ENCODE peak calls at places on chromosomes 3 and 15, in five cellular contexts. O is uterus; B is activated CD4-positive, CD25-positive, alpha-beta regulatory T cell treated with anti-CD3 and anti-CD28 coated beads, Interleukin-2, amount 50 U/mL, for 16 hours; U is HCT116; P is HT1080. H is an unnamed sample.
A peak's percentile ranks its signal among the peaks of the same experiment; 100 is the strongest.

GRCh38 chr3:188266581-188267274 is 112.8 kb downstream of the LPP start:
- DNase-seq in B (no peak), O (peak; percentile 81), U (no peak), P (peak; percentile 61), H (no peak)

GRCh38 chr3:53478166-53478830 is 16.1 kb upstream of the CACNA1D start:
- DNase-seq in U (no peak), B (no peak), O (no peak), P (no peak), H (no peak)

GRCh38 chr15:78715930-78716329 is 74.9 kb upstream of the CHRNB4 start:
- DNase-seq in U (no peak), P (peak; percentile 96), O (no peak), B (no peak), H (peak; percentile 77)

GRCh38 chr3:148847351-148847750 is 17.7 kb upstream of the CPA3 start:
- DNase-seq in B (no peak), O (no peak), U (no peak), P (peak; percentile 26), H (no peak)

GRCh38 chr3:23113455-23114171 is 89.5 kb upstream of the UBE2E2 start:
- DNase-seq in P (peak; percentile 59), O (no peak), U (no peak), B (no peak), H (peak; percentile 48)

GRCh38 chr15:41944313-41944940 is 27.9 kb downstream of the EHD4 start:
- DNase-seq in P (peak; percentile 97), U (peak; percentile 37), O (peak; percentile 52), B (no peak), H (peak; percentile 96)

GRCh38 chr3:105958237-105959000 is 89.6 kb upstream of the CBLB start:
- DNase-seq in B (no peak), P (no peak), O (no peak), U (no peak), H (no peak)

GRCh38 chr3:23389089-23389488 is 186.0 kb downstream of the UBE2E2 start:
- DNase-seq in B (no peak), P (no peak), U (no peak), O (no peak), H (no peak)

GRCh38 chr15:48645558-48646330 is at the start of gene FBN1:
- DNase-seq in P (peak; percentile 88), O (peak; percentile 81), U (no peak), B (no peak), H (no peak)

GRCh38 chr15:42319206-42319605 is 40.1 kb upstream of the CAPN3 start:
- DNase-seq in U (no peak), O (no peak), B (no peak), P (no peak), H (no peak)

H was measured in HS-5.